ENCODE peak calls at places on chromosomes 5 and 9, in eight cellular contexts. H, B, Z, O, U, F, M and R are unnamed samples. For H3K27me3, the result is how much of the 10 kb centered on the place peaks cover.

GRCh38 chr9:34610434-34611206 is 1.3 kb downstream of the RPP25L start:
- DNase-seq in H (no peak), B (peak), Z (no peak), O (no peak), U (no peak), F (no peak), M (no peak), R (no peak)

GRCh38 chr5:133439859-133440258 is 172.5 kb downstream of the FSTL4 start:
- DNase-seq in H (no peak), B (no peak), Z (no peak), O (no peak), U (no peak), F (no peak), M (no peak), R (no peak)

GRCh38 chr5:43042626-43043399 is 2.7 kb upstream of the ANXA2R start:
- DNase-seq in H (peak), B (peak), Z (peak), O (peak), U (no peak), F (peak), M (peak), R (peak)

GRCh38 chr9:22170162-22170932 is 161.2 kb upstream of the CDKN2B start:
- DNase-seq in H (no peak), B (no peak), Z (no peak), O (no peak), U (no peak), F (no peak), M (no peak), R (no peak)

GRCh38 chr9:133862585-133863041 is 124.5 kb upstream of the SARDH start:
- DNase-seq in H (peak), B (peak), Z (no peak), O (peak), U (peak), F (peak), M (peak), R (no peak)

GRCh38 chr9:118938581-118938980 is 430.7 kb downstream of the BRINP1 start:
- DNase-seq in H (no peak), B (no peak), Z (no peak), O (no peak), U (no peak), F (no peak), M (no peak), R (no peak)

GRCh38 chr9:5042661-5043178 is 57.6 kb downstream of the JAK2 start:
- DNase-seq in H (no peak), B (no peak), Z (no peak), O (no peak), U (no peak), F (no peak), M (no peak), R (no peak)

GRCh38 chr9:91495450-91495849 is 71.8 kb upstream of the NFIL3 start:
- DNase-seq in H (no peak), B (no peak), Z (no peak), O (no peak), U (no peak), F (no peak), M (no peak), R (no peak)

GRCh38 chr9:115643948-115644727 is 509.5 kb upstream of the PAPPA start:
- DNase-seq in H (no peak), B (no peak), Z (no peak), O (no peak), U (no peak), F (no peak), M (no peak), R (no peak)

GRCh38 chr5:17860660-17861315 is 226.5 kb downstream of the TAF11L14 start:
- DNase-seq in H (no peak), B (no peak), Z (no peak), O (no peak), U (no peak), F (no peak), M (no peak), R (no peak)

GRCh38 chr5:34598177-34598794 is 57.8 kb upstream of the RAI14 start:
- DNase-seq in H (no peak), B (no peak), Z (peak), O (no peak), U (no peak), F (peak), M (no peak), R (no peak)

GRCh38 chr9:37329576-37329975 is 92.9 kb upstream of the GRHPR start:
- DNase-seq in H (no peak), B (no peak), Z (no peak), O (no peak), U (no peak), F (no peak), M (no peak), R (no peak)

GRCh38 chr9:131348631-131349521 is 45.0 kb upstream of the PRRC2B start:
- DNase-seq in H (peak), B (no peak), Z (no peak), O (no peak), U (no peak), F (peak), M (no peak), R (no peak)

GRCh38 chr9:13181652-13182051 is 97.8 kb downstream of the MPDZ start:
- DNase-seq in H (no peak), B (no peak), Z (no peak), O (no peak), U (peak), F (no peak), M (no peak), R (no peak)

GRCh38 chr9:77743381-77743780 is 95.3 kb upstream of the GNA14 start:
- DNase-seq in H (no peak), B (no peak), Z (no peak), O (no peak), U (no peak), F (no peak), M (no peak), R (no peak)

GRCh38 chr9:115267788-115268187 is 149.8 kb upstream of the TNC start:
- DNase-seq in H (no peak), B (no peak), Z (no peak), O (no peak), U (no peak), F (no peak), M (no peak), R (no peak)

GRCh38 chr5:173926359-173926758 is 38.2 kb downstream of the CPEB4 start:
- DNase-seq in H (no peak), B (peak), Z (no peak), O (no peak), U (no peak), F (no peak), M (no peak), R (no peak)

GRCh38 chr5:56873056-56873455 is 36.3 kb upstream of the SETD9 start:
- DNase-seq in H (no peak), B (no peak), Z (no peak), O (no peak), U (no peak), F (no peak), M (no peak), R (no peak)

GRCh38 chr5:2919310-2920018 is 168.0 kb upstream of the IRX2 start:
- DNase-seq in H (no peak), B (no peak), Z (no peak), O (no peak), U (no peak), F (no peak), M (no peak), R (no peak)

GRCh38 chr5:35354751-35355150 is 124.5 kb upstream of the PRLR start:
- DNase-seq in H (no peak), B (no peak), Z (peak), O (no peak), U (no peak), F (no peak), M (no peak), R (no peak)

GRCh38 chr5:43554497-43554896 is 2.4 kb downstream of the PAIP1 start:
- DNase-seq in H (no peak), B (no peak), Z (no peak), O (no peak), U (no peak), F (no peak), M (no peak), R (no peak)

GRCh38 chr9:137757139-137757538 is 120.4 kb upstream of the CACNA1B start:
- DNase-seq in H (peak), B (peak), Z (no peak), O (no peak), U (no peak), F (peak), M (no peak), R (peak)

GRCh38 chr5:154494036-154494435 is 16.0 kb upstream of the HAND1 start:
- DNase-seq in H (no peak), B (no peak), Z (no peak), O (no peak), U (no peak), F (no peak), M (no peak), R (no peak)

GRCh38 chr5:135509995-135510394 is 25.8 kb downstream of the NEUROG1 start:
- DNase-seq in H (no peak), B (no peak), Z (no peak), O (no peak), U (no peak), F (no peak), M (no peak), R (no peak)

GRCh38 chr9:129058965-129059795 is 21.7 kb upstream of the DOLPP1 start:
- DNase-seq in H (no peak), B (no peak), Z (no peak), O (no peak), U (no peak), F (no peak), M (no peak), R (no peak)

GRCh38 chr5:40831346-40832210 is 3.4 kb downstream of the RPL37 start:
- DNase-seq in H (no peak), B (no peak), Z (no peak), O (no peak), U (no peak), F (no peak), M (no peak), R (no peak)

GRCh38 chr9:115146581-115147021 is 28.6 kb upstream of the TNC start:
- DNase-seq in H (no peak), B (no peak), Z (peak), O (no peak), U (no peak), F (no peak), M (no peak), R (peak)

GRCh38 chr9:33379666-33380389 is 22.5 kb downstream of the AQP7 start:
- DNase-seq in H (no peak), B (peak), Z (no peak), O (no peak), U (no peak), F (peak), M (no peak), R (no peak)

GRCh38 chr5:37090123-37090726 is 159.0 kb downstream of the CPLANE1 start:
- DNase-seq in H (no peak), B (no peak), Z (no peak), O (no peak), U (no peak), F (no peak), M (no peak), R (no peak)

GRCh38 chr9:98087420-98088354 is 31.2 kb downstream of the NANS start:
- DNase-seq in H (no peak), B (peak), Z (peak), O (peak), U (no peak), F (peak), M (no peak), R (peak)

GRCh38 chr5:78534148-78535009 is 114.2 kb downstream of the LHFPL2 start:
- DNase-seq in H (no peak), B (peak), Z (peak), O (no peak), U (no peak), F (peak), M (no peak), R (no peak)

GRCh38 chr9:68777070-68777763 is 72.2 kb downstream of the PIP5K1B start:
- DNase-seq in H (no peak), B (no peak), Z (no peak), O (no peak), U (no peak), F (peak), M (no peak), R (no peak)

GRCh38 chr9:21398955-21399489 is 9.9 kb upstream of the IFNA8 start:
- DNase-seq in H (no peak), B (no peak), Z (no peak), O (no peak), U (no peak), F (no peak), M (no peak), R (no peak)

GRCh38 chr9:89022071-89022721 is 30.9 kb downstream of the S1PR3 start:
- DNase-seq in H (no peak), B (no peak), Z (no peak), O (no peak), U (peak), F (peak), M (no peak), R (peak)

GRCh38 chr9:30796806-30797205 is 1587.6 kb upstream of the ACO1 start:
- DNase-seq in H (no peak), B (no peak), Z (no peak), O (no peak), U (no peak), F (no peak), M (no peak), R (no peak)

DNA sequence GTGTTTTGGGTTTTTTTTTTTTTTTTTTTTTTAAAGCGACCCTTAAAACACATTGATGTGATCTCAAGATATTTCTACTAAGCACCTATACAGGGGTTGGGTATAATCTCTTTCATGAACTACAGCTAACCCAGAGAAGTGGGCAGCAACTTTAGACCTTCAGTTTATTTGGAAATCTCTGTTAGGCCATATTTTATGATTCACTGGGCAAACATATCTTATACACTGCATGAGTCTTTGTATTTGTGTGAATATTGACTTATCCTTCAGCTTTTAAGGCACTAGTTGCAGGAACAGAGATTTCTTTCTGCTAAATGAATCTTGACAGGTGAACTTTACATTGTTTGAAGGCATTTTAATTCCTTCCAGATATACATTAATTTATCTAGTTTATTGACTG is 194.4 kb downstream of the ARRDC3 start:
- DNase-seq in H (no peak), B (no peak), Z (no peak), O (no peak), U (no peak), F (no peak), M (no peak), R (no peak)
- H3K27me3 ChIP-seq in H (under half), B (under half), Z (under half), O (under half), U (under half), F (under half), M (under half), R (under half)

DNA sequence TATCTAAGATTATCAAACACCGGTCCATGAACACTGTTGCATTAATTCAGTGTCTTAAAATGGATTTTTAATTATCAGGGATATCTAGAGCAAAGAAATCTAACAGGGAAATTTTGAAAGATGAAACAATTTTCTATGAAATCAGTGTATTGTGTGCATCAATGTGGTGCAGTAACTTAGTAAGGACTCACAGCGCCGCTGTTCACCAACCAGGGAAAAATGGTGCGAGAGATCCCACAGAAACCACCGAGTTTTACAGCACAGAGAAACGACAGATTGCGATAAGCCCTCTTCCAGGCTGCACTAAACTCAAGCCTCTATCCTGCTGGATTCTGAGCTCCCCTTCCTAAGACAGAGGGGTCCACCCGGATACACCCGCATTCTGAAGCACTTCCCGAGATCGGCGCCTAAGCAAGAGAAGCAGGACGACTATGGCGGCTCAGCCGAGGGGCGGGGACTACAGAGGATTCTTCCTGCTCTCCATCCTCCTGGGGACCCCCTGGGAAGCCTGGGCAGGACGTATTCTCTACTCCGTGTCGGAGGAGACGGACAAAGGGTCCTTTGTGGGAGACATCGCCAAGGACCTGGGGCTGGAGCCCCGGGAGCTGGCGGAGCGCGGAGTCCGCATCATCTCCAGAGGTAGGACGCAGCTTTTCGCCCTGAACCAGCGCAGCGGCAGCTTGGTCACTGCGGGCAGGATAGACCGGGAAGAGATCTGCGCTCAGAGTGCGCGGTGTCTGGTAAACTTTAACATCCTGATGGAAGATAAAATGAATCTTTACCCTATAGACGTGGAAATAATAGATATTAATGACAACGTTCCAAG is at the start of gene PCDHGA7:
- DNase-seq in H (no peak), B (no peak), Z (no peak), O (no peak), U (no peak), F (no peak), M (no peak), R (no peak)
- TF ChIP-seq POLR2A in H (no peak), B (no peak), Z (no peak), O (no peak), U (no peak), F (no peak), M (no peak), R (no peak)

DNA sequence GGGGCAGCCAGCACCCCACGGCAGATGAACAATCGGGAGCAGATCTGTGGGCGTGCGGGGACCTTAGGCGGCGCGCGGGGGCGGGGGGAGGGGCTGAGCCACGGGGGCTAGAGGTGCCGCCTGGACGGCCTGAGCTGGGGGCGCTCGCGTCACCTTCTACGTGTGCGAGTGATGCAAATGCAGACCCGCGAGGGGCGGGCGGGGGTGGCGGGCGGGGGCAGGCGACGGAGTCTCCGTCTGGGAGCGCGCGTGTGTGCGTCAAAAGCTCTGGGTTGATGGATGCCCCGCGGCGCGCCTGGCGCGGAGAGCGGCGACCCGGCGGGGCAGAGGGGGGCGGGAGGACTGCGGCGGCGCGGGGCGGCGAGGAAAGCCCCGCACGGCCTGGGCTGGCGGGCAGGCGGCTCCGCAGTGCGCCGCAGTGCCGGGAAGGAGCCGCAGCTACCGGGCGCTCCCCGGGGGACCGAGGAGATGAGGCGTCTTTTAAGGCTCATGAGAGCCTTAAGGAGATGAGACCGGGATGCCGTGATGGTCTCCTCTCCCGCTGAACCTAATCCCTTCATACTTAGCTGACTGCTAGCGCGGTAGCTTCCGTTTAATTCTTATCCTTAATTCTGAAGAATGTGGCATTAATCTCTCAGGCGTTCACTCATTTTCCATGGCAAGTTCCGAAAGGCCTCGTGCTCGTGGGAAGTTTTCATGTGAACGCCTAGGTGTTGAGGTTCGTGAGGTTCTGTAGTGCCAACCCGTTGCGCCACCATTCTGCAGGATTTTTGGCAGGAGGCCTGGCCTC is 1.5 kb downstream of the SV2C start:
- DNase-seq in H (no peak), B (no peak), Z (no peak), O (no peak), U (no peak), F (no peak), M (no peak), R (no peak)
- H3K27me3 ChIP-seq in H (under half), B (half or more), Z (under half), O (half or more), U (under half), F (under half), M (under half), R (under half)

GRCh38 chr9:95815961-95816360 is 59.5 kb upstream of the ERCC6L2 start:
- DNase-seq in H (no peak), B (no peak), Z (no peak), O (no peak), U (no peak), F (no peak), M (no peak), R (no peak)
- TF ChIP-seq POLR2A in H (no peak), B (no peak), Z (no peak), O (no peak), U (no peak), F (no peak), M (no peak), R (no peak)

DNA sequence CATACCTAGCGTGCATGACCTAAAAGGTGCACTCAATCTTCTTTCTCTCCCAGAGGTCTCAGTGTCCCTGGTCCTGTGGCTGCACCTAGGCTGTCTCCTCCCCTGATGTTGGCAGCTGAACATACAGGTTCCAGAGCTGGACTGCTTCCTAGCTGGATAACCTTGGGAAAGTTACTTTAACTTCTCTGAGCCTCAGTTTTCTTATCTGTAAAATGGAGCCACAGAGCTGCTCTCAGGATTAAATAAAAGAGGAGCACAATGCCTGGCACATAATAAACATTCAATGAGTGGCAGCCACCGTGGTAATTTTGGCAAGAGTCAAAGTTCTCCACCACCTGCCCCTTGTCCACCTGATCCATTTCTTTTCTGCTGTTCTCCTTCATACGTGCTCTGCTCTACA is 14.0 kb downstream of the MORN5 start:
- DNase-seq in H (no peak), B (no peak), Z (no peak), O (no peak), U (no peak), F (no peak), M (no peak), R (no peak)
- H3K27me3 ChIP-seq in H (under half), B (under half), Z (under half), O (under half), U (under half), F (under half), M (under half), R (under half)

DNA sequence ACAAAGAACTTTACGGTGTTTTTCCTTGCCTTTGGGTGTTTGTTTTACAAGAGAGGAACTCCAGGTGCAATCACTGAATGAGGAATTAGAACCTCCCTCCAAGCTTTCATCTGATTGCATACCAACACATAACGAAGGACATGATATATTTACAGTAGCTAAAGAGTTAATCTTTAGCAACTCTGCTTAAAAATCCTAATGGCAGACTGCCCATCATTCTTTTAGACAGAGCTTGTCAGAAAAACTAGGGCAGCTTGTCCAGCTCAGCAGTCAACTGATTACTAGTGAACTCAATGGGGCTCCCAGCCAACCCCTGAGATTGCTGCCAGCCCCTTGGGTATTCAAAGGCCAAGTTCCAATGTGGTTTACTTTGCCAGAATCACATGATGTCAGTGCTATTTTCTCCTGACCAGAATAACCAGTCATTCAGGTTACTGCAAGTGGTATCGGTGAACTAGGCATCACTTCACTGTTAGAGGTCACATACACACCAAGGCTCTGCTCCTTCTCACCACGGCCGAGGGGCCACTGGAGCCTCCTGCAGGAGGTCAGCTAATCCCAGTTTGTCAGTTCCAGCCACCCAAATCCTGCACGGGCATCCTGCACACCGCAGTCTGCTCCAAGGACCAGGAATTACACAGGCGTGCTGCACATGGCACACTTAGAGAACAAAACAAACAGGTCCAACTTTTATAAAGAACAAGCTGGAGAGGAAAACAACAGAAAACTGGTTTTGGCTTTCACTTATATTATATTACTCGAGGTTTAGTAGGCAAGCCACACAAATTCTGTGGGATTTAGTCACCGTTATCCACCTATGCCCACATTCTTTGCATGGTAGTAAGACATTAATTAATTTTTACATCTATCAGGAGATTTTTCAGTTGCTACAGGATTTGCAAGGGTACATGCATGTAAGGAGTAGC is 62.5 kb downstream of the NFIB start:
- DNase-seq in H (peak), B (peak), Z (peak), O (peak), U (peak), F (peak), M (peak), R (peak)
- TF ChIP-seq POLR2A in H (no peak), B (no peak), Z (no peak), O (no peak), U (no peak), F (no peak), M (no peak), R (no peak)